ENCODE peak calls at places on chromosomes 3 and 15, in ten cellular contexts. One of them, this sample, is unnamed.

GRCh38 chr15:60049948-60050347 is 45.8 kb downstream of the FOXB1 start:
- DNase-seq in Calu3: no peak
- DNase-seq in MCF 10A: no peak
- DNase-seq in lower lobe of right lung: no peak
- DNase-seq in CD4-positive, alpha-beta T cell: no peak
- DNase-seq in neural crest cell: no peak
- DNase-seq in dorsolateral prefrontal cortex: no peak
- DNase-seq in transverse colon: no peak
- DNase-seq in left ventricle myocardium inferior: no peak
- DNase-seq in GM23338: no peak
- DNase-seq in this sample: no peak

GRCh38 chr3:13040381-13041074 is 32.7 kb downstream of the IQSEC1 start:
- DNase-seq in left ventricle myocardium inferior: no peak
- DNase-seq in lower lobe of right lung: peak
- DNase-seq in GM23338: no peak
- DNase-seq in Calu3: no peak
- DNase-seq in transverse colon: peak
- DNase-seq in CD4-positive, alpha-beta T cell: peak
- DNase-seq in MCF 10A: no peak
- DNase-seq in dorsolateral prefrontal cortex: no peak
- DNase-seq in neural crest cell: no peak
- DNase-seq in this sample: no peak

GRCh38 chr3:179929091-179929529 is 107.6 kb downstream of the PEX5L start:
- DNase-seq in lower lobe of right lung: no peak
- DNase-seq in dorsolateral prefrontal cortex: peak
- DNase-seq in Calu3: peak
- DNase-seq in neural crest cell: peak
- DNase-seq in transverse colon: peak
- DNase-seq in GM23338: peak
- DNase-seq in MCF 10A: peak
- DNase-seq in CD4-positive, alpha-beta T cell: peak
- DNase-seq in left ventricle myocardium inferior: peak
- DNase-seq in this sample: peak

GRCh38 chr15:57327985-57328471 is 48.3 kb upstream of the CGNL1 start:
- DNase-seq in neural crest cell: no peak
- DNase-seq in transverse colon: no peak
- DNase-seq in dorsolateral prefrontal cortex: no peak
- DNase-seq in left ventricle myocardium inferior: no peak
- DNase-seq in GM23338: no peak
- DNase-seq in lower lobe of right lung: no peak
- DNase-seq in Calu3: no peak
- DNase-seq in MCF 10A: no peak
- DNase-seq in CD4-positive, alpha-beta T cell: no peak
- DNase-seq in this sample: no peak

GRCh38 chr15:75063338-75063737 is 39.9 kb downstream of the PPCDC start:
- DNase-seq in left ventricle myocardium inferior: no peak
- DNase-seq in lower lobe of right lung: no peak
- DNase-seq in dorsolateral prefrontal cortex: no peak
- DNase-seq in GM23338: no peak
- DNase-seq in transverse colon: no peak
- DNase-seq in MCF 10A: peak
- DNase-seq in Calu3: no peak
- DNase-seq in neural crest cell: no peak
- DNase-seq in CD4-positive, alpha-beta T cell: no peak
- DNase-seq in this sample: no peak

GRCh38 chr3:71753716-71754609 is at the start of gene GPR27:
- DNase-seq in dorsolateral prefrontal cortex: no peak
- DNase-seq in transverse colon: no peak
- DNase-seq in MCF 10A: peak
- DNase-seq in CD4-positive, alpha-beta T cell: no peak
- DNase-seq in left ventricle myocardium inferior: peak
- DNase-seq in Calu3: peak
- DNase-seq in neural crest cell: peak
- DNase-seq in lower lobe of right lung: peak
- DNase-seq in GM23338: peak
- DNase-seq in this sample: peak

GRCh38 chr15:34656005-34656604 is 72.7 kb upstream of the GOLGA8B start:
- DNase-seq in dorsolateral prefrontal cortex: no peak
- DNase-seq in MCF 10A: no peak
- DNase-seq in Calu3: no peak
- DNase-seq in transverse colon: no peak
- DNase-seq in lower lobe of right lung: no peak
- DNase-seq in GM23338: no peak
- DNase-seq in left ventricle myocardium inferior: no peak
- DNase-seq in CD4-positive, alpha-beta T cell: no peak
- DNase-seq in neural crest cell: no peak
- DNase-seq in this sample: no peak

GRCh38 chr3:103904991-103905390 is 1461.7 kb upstream of the ALCAM start:
- DNase-seq in neural crest cell: no peak
- DNase-seq in MCF 10A: no peak
- DNase-seq in CD4-positive, alpha-beta T cell: no peak
- DNase-seq in GM23338: no peak
- DNase-seq in dorsolateral prefrontal cortex: no peak
- DNase-seq in lower lobe of right lung: no peak
- DNase-seq in left ventricle myocardium inferior: no peak
- DNase-seq in transverse colon: no peak
- DNase-seq in Calu3: no peak
- DNase-seq in this sample: no peak

GRCh38 chr3:29317659-29318173 is 36.8 kb downstream of the RBMS3 start:
- DNase-seq in left ventricle myocardium inferior: no peak
- DNase-seq in MCF 10A: no peak
- DNase-seq in transverse colon: no peak
- DNase-seq in CD4-positive, alpha-beta T cell: no peak
- DNase-seq in neural crest cell: no peak
- DNase-seq in lower lobe of right lung: no peak
- DNase-seq in GM23338: no peak
- DNase-seq in dorsolateral prefrontal cortex: no peak
- DNase-seq in Calu3: no peak
- DNase-seq in this sample: no peak

GRCh38 chr3:146117406-146118285 is 43.3 kb downstream of the PLOD2 start:
- DNase-seq in Calu3: no peak
- DNase-seq in dorsolateral prefrontal cortex: no peak
- DNase-seq in transverse colon: no peak
- DNase-seq in neural crest cell: no peak
- DNase-seq in GM23338: no peak
- DNase-seq in CD4-positive, alpha-beta T cell: no peak
- DNase-seq in lower lobe of right lung: no peak
- DNase-seq in MCF 10A: peak
- DNase-seq in left ventricle myocardium inferior: no peak
- DNase-seq in this sample: no peak

GRCh38 chr3:150227839-150228238 is 180.3 kb upstream of the TSC22D2 start:
- DNase-seq in MCF 10A: peak
- DNase-seq in GM23338: peak
- DNase-seq in neural crest cell: peak
- DNase-seq in left ventricle myocardium inferior: no peak
- DNase-seq in CD4-positive, alpha-beta T cell: no peak
- DNase-seq in lower lobe of right lung: no peak
- DNase-seq in dorsolateral prefrontal cortex: no peak
- DNase-seq in Calu3: peak
- DNase-seq in transverse colon: peak
- DNase-seq in this sample: no peak

GRCh38 chr15:38750816-38751215 is 186.2 kb upstream of the RASGRP1 start:
- DNase-seq in transverse colon: no peak
- DNase-seq in GM23338: no peak
- DNase-seq in dorsolateral prefrontal cortex: no peak
- DNase-seq in MCF 10A: peak
- DNase-seq in CD4-positive, alpha-beta T cell: no peak
- DNase-seq in left ventricle myocardium inferior: no peak
- DNase-seq in neural crest cell: no peak
- DNase-seq in lower lobe of right lung: no peak
- DNase-seq in Calu3: no peak
- DNase-seq in this sample: no peak

GRCh38 chr3:150081084-150081483 is 110.4 kb upstream of the PFN2 start:
- DNase-seq in CD4-positive, alpha-beta T cell: no peak
- DNase-seq in neural crest cell: no peak
- DNase-seq in MCF 10A: peak
- DNase-seq in lower lobe of right lung: no peak
- DNase-seq in left ventricle myocardium inferior: no peak
- DNase-seq in GM23338: no peak
- DNase-seq in Calu3: no peak
- DNase-seq in transverse colon: no peak
- DNase-seq in dorsolateral prefrontal cortex: no peak
- DNase-seq in this sample: peak

GRCh38 chr3:63751459-63751858 is 67.6 kb upstream of the C3orf49 start:
- DNase-seq in CD4-positive, alpha-beta T cell: no peak
- DNase-seq in dorsolateral prefrontal cortex: no peak
- DNase-seq in Calu3: no peak
- DNase-seq in MCF 10A: no peak
- DNase-seq in neural crest cell: no peak
- DNase-seq in left ventricle myocardium inferior: no peak
- DNase-seq in GM23338: no peak
- DNase-seq in transverse colon: no peak
- DNase-seq in lower lobe of right lung: no peak
- DNase-seq in this sample: no peak

GRCh38 chr3:54533856-54534255 is 394.0 kb downstream of the LRTM1 start:
- DNase-seq in MCF 10A: peak
- DNase-seq in Calu3: no peak
- DNase-seq in lower lobe of right lung: no peak
- DNase-seq in GM23338: peak
- DNase-seq in dorsolateral prefrontal cortex: no peak
- DNase-seq in left ventricle myocardium inferior: no peak
- DNase-seq in transverse colon: no peak
- DNase-seq in CD4-positive, alpha-beta T cell: no peak
- DNase-seq in neural crest cell: no peak
- DNase-seq in this sample: no peak
- TF ChIP-seq CTCF in MCF 10A: no peak
- TF ChIP-seq CTCF in Calu3: no peak
- TF ChIP-seq CTCF in lower lobe of right lung: no peak
- TF ChIP-seq CTCF in GM23338: peak
- TF ChIP-seq CTCF in dorsolateral prefrontal cortex: no peak
- TF ChIP-seq CTCF in left ventricle myocardium inferior: no peak
- TF ChIP-seq CTCF in transverse colon: no peak
- TF ChIP-seq CTCF in CD4-positive, alpha-beta T cell: no peak
- TF ChIP-seq CTCF in neural crest cell: no peak
- TF ChIP-seq CTCF in this sample: no peak

DNA sequence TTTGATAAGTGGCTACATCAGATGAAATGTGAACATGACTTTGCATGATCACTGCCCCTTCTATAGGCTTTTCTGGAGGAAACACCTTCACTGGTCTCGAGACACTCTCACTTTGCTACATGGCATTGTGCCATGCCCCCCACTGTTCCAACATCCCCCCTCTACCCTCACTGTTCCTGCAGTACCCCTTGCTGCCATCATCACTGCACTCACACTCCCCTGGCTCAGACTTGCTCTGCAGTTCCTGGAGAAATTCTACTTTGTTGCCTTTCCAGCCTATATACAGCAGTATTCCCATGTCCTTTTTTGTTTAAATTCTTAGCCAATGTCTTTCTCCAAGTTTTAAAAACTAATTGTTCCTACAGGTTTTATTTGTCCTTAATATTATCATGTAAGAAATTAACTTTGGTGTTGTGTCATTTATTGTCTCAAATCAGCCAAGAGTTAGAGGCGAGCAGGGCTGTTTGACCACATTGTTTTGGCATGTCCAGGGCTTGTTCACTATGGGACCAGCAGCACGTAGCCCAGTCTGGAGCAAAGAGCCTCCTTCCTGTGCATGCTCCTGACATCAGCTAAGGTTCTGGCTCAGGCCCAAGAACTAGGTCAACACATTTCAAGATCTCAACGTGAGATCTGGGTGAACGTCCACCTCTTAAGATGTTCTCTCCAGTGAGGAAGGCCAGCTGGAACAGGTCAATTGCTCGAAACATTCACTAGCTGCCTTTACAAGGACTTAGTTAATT is 246.4 kb downstream of the SLC9A9 start:
- DNase-seq in transverse colon: no peak
- DNase-seq in left ventricle myocardium inferior: peak
- DNase-seq in Calu3: no peak
- DNase-seq in MCF 10A: peak
- DNase-seq in dorsolateral prefrontal cortex: no peak
- DNase-seq in neural crest cell: no peak
- DNase-seq in GM23338: peak
- DNase-seq in CD4-positive, alpha-beta T cell: no peak
- DNase-seq in lower lobe of right lung: no peak
- DNase-seq in this sample: peak
- TF ChIP-seq CTCF in transverse colon: no peak
- TF ChIP-seq CTCF in left ventricle myocardium inferior: no peak
- TF ChIP-seq CTCF in Calu3: no peak
- TF ChIP-seq CTCF in MCF 10A: no peak
- TF ChIP-seq CTCF in dorsolateral prefrontal cortex: no peak
- TF ChIP-seq CTCF in neural crest cell: no peak
- TF ChIP-seq CTCF in GM23338: peak
- TF ChIP-seq CTCF in CD4-positive, alpha-beta T cell: no peak
- TF ChIP-seq CTCF in lower lobe of right lung: no peak
- TF ChIP-seq CTCF in this sample: no peak

GRCh38 chr3:97662264-97662663 is 102.3 kb upstream of the ARL6 start:
- DNase-seq in neural crest cell: no peak
- DNase-seq in dorsolateral prefrontal cortex: no peak
- DNase-seq in lower lobe of right lung: no peak
- DNase-seq in transverse colon: no peak
- DNase-seq in CD4-positive, alpha-beta T cell: no peak
- DNase-seq in GM23338: peak
- DNase-seq in left ventricle myocardium inferior: no peak
- DNase-seq in Calu3: no peak
- DNase-seq in MCF 10A: no peak
- DNase-seq in this sample: no peak
- TF ChIP-seq CTCF in neural crest cell: no peak
- TF ChIP-seq CTCF in dorsolateral prefrontal cortex: no peak
- TF ChIP-seq CTCF in lower lobe of right lung: no peak
- TF ChIP-seq CTCF in transverse colon: no peak
- TF ChIP-seq CTCF in CD4-positive, alpha-beta T cell: no peak
- TF ChIP-seq CTCF in GM23338: no peak
- TF ChIP-seq CTCF in left ventricle myocardium inferior: no peak
- TF ChIP-seq CTCF in Calu3: no peak
- TF ChIP-seq CTCF in MCF 10A: no peak
- TF ChIP-seq CTCF in this sample: no peak

GRCh38 chr3:185024966-185025365 is 127.9 kb downstream of the C3orf70 start:
- DNase-seq in Calu3: no peak
- DNase-seq in GM23338: no peak
- DNase-seq in left ventricle myocardium inferior: no peak
- DNase-seq in CD4-positive, alpha-beta T cell: no peak
- DNase-seq in transverse colon: no peak
- DNase-seq in lower lobe of right lung: no peak
- DNase-seq in MCF 10A: no peak
- DNase-seq in neural crest cell: no peak
- DNase-seq in dorsolateral prefrontal cortex: no peak
- DNase-seq in this sample: no peak

GRCh38 chr3:185024406-185024805 is 128.5 kb downstream of the C3orf70 start:
- DNase-seq in Calu3: no peak
- DNase-seq in dorsolateral prefrontal cortex: no peak
- DNase-seq in neural crest cell: no peak
- DNase-seq in MCF 10A: no peak
- DNase-seq in GM23338: no peak
- DNase-seq in lower lobe of right lung: no peak
- DNase-seq in transverse colon: no peak
- DNase-seq in left ventricle myocardium inferior: no peak
- DNase-seq in CD4-positive, alpha-beta T cell: no peak
- DNase-seq in this sample: no peak

DNA sequence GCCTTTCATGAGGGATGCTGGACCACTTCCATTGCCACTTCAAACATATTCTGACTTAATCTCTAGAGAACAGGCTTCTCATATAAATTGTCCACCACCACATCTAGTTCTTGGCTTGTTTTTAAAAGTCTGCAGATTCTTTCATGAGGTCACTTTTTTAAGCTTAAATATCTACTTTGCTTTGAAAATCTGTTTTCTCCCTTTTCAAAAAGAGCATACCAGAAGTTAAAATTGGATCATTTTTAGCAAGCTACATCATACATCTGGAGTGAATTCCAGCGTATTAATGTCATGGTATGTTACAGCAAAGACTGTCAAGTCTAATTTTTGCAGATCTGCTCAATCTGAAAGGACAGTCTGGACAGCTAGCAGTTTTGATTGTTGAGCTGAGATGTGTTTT is 131.5 kb downstream of the C3orf70 start:
- DNase-seq in Calu3: no peak
- DNase-seq in lower lobe of right lung: no peak
- DNase-seq in MCF 10A: no peak
- DNase-seq in GM23338: no peak
- DNase-seq in CD4-positive, alpha-beta T cell: no peak
- DNase-seq in dorsolateral prefrontal cortex: no peak
- DNase-seq in transverse colon: no peak
- DNase-seq in neural crest cell: no peak
- DNase-seq in left ventricle myocardium inferior: no peak
- DNase-seq in this sample: no peak
- TF ChIP-seq CTCF in Calu3: no peak
- TF ChIP-seq CTCF in lower lobe of right lung: no peak
- TF ChIP-seq CTCF in MCF 10A: no peak
- TF ChIP-seq CTCF in GM23338: no peak
- TF ChIP-seq CTCF in CD4-positive, alpha-beta T cell: no peak
- TF ChIP-seq CTCF in dorsolateral prefrontal cortex: no peak
- TF ChIP-seq CTCF in transverse colon: no peak
- TF ChIP-seq CTCF in neural crest cell: no peak
- TF ChIP-seq CTCF in left ventricle myocardium inferior: no peak
- TF ChIP-seq CTCF in this sample: no peak

This sample was measured in RWPE1.